ENCODE peak calls at places on chromosomes 16 and 17, in eight cellular contexts. Z is A549; F is Ammon's horn; W is RPMI8226; N is IMR-90; V is CD4-positive, alpha-beta T cell; I is head of caudate nucleus; P is HT1080. A is an unnamed sample.

GRCh38 chr17:58326609-58327341 is 1.8 kb downstream of the TSPOAP1 start:
- DNase-seq in Z (no peak), F (no peak), W (no peak), N (no peak), V (no peak), I (no peak), P (no peak), A (no peak)

GRCh38 chr17:41500131-41500911 is 5.1 kb downstream of the KRT13 start:
- DNase-seq in Z (peak), F (no peak), W (no peak), N (peak), V (no peak), I (no peak), P (peak), A (peak)

GRCh38 chr17:64183815-64184397 is 54.0 kb upstream of the ERN1 start:
- DNase-seq in Z (no peak), F (no peak), W (no peak), N (peak), V (no peak), I (no peak), P (peak), A (peak)

GRCh38 chr17:82257473-82257872 is 16.0 kb downstream of the CSNK1D start:
- DNase-seq in Z (peak), F (peak), W (no peak), N (no peak), V (peak), I (peak), P (no peak), A (no peak)

GRCh38 chr16:81797443-81797842 is 18.4 kb downstream of the PLCG2 start:
- DNase-seq in Z (no peak), F (peak), W (peak), N (no peak), V (no peak), I (no peak), P (no peak), A (no peak)

GRCh38 chr16:17070882-17071592 is 399.7 kb downstream of the XYLT1 start:
- DNase-seq in Z (peak), F (peak), W (peak), N (no peak), V (peak), I (peak), P (no peak), A (no peak)

GRCh38 chr17:70913086-70913485 is 743.8 kb downstream of the KCNJ2 start:
- DNase-seq in Z (no peak), F (no peak), W (no peak), N (peak), V (no peak), I (no peak), P (no peak), A (no peak)

GRCh38 chr17:17890773-17891759 is 54.3 kb upstream of the SREBF1 start:
- DNase-seq in Z (peak), F (peak), W (peak), N (peak), V (peak), I (peak), P (peak), A (peak)

GRCh38 chr16:4890026-4890425 is 42.7 kb downstream of the UBN1 start:
- DNase-seq in Z (no peak), F (no peak), W (no peak), N (no peak), V (no peak), I (no peak), P (no peak), A (no peak)

GRCh38 chr17:29726721-29727252 is 104.1 kb upstream of the CORO6 start:
- DNase-seq in Z (peak), F (no peak), W (no peak), N (peak), V (no peak), I (no peak), P (peak), A (peak)

GRCh38 chr16:31807086-31807485 is 66.5 kb upstream of the ZNF267 start:
- DNase-seq in Z (no peak), F (no peak), W (no peak), N (no peak), V (no peak), I (no peak), P (no peak), A (no peak)

GRCh38 chr16:83699817-83700216 is 108.0 kb upstream of the HSBP1 start:
- DNase-seq in Z (no peak), F (no peak), W (no peak), N (no peak), V (no peak), I (no peak), P (no peak), A (no peak)

GRCh38 chr17:78831688-78832540 is 8.7 kb downstream of the USP36 start:
- DNase-seq in Z (no peak), F (no peak), W (no peak), N (no peak), V (no peak), I (no peak), P (no peak), A (no peak)

GRCh38 chr16:77674888-77675287 is 47.4 kb upstream of the NUDT7 start:
- DNase-seq in Z (no peak), F (no peak), W (no peak), N (peak), V (no peak), I (no peak), P (no peak), A (no peak)

GRCh38 chr17:62937636-62938035 is 28.4 kb upstream of the TANC2 start:
- DNase-seq in Z (no peak), F (no peak), W (no peak), N (no peak), V (no peak), I (no peak), P (no peak), A (no peak)

GRCh38 chr16:69859105-69859969 is 91.8 kb upstream of the CLEC18A start:
- DNase-seq in Z (peak), F (peak), W (peak), N (no peak), V (no peak), I (peak), P (peak), A (peak)

GRCh38 chr16:54651851-54652770 is 278.6 kb upstream of the IRX5 start:
- DNase-seq in Z (no peak), F (no peak), W (no peak), N (no peak), V (no peak), I (no peak), P (peak), A (no peak)

GRCh38 chr16:477287-477686 is 50.2 kb upstream of the CAPN15 start:
- DNase-seq in Z (no peak), F (no peak), W (no peak), N (no peak), V (no peak), I (no peak), P (no peak), A (no peak)

GRCh38 chr16:71540-72341 is 690 bp downstream of the RHBDF1 start:
- DNase-seq in Z (peak), F (no peak), W (no peak), N (peak), V (no peak), I (peak), P (peak), A (peak)

GRCh38 chr16:72960101-72960500 is 87.8 kb downstream of the ZFHX3 start:
- DNase-seq in Z (no peak), F (no peak), W (no peak), N (no peak), V (no peak), I (no peak), P (no peak), A (no peak)

GRCh38 chr17:1736348-1737281 is 6.1 kb upstream of the SERPINF2 start:
- DNase-seq in Z (peak), F (peak), W (peak), N (peak), V (no peak), I (peak), P (peak), A (no peak)

GRCh38 chr16:89586218-89586617 is 10.7 kb downstream of the CPNE7 start:
- DNase-seq in Z (no peak), F (no peak), W (no peak), N (no peak), V (no peak), I (no peak), P (no peak), A (no peak)

GRCh38 chr16:29926675-29927522 is 873 bp upstream of the KCTD13 start:
- DNase-seq in Z (peak), F (peak), W (no peak), N (peak), V (no peak), I (peak), P (no peak), A (peak)

GRCh38 chr16:10501016-10501607 is 79.3 kb downstream of the EMP2 start:
- DNase-seq in Z (no peak), F (no peak), W (peak), N (no peak), V (no peak), I (no peak), P (no peak), A (no peak)

GRCh38 chr17:57011482-57012015 is 33.6 kb downstream of the SCPEP1 start:
- DNase-seq in Z (no peak), F (no peak), W (peak), N (no peak), V (no peak), I (no peak), P (no peak), A (no peak)

GRCh38 chr16:56327071-56327928 is 98.0 kb downstream of the AMFR start:
- DNase-seq in Z (no peak), F (no peak), W (no peak), N (no peak), V (no peak), I (no peak), P (no peak), A (no peak)

GRCh38 chr16:23466162-23466885 is 13.3 kb upstream of the COG7 start:
- DNase-seq in Z (peak), F (no peak), W (no peak), N (peak), V (no peak), I (no peak), P (peak), A (peak)

GRCh38 chr17:81348097-81349055 is 46.9 kb upstream of the BAHCC1 start:
- DNase-seq in Z (no peak), F (no peak), W (peak), N (no peak), V (no peak), I (no peak), P (no peak), A (no peak)

GRCh38 chr17:7047566-7047965 is 3.7 kb upstream of the SLC16A11 start:
- DNase-seq in Z (no peak), F (no peak), W (no peak), N (no peak), V (no peak), I (no peak), P (no peak), A (peak)

GRCh38 chr16:68040506-68041288 is 17.6 kb downstream of the DUS2 start:
- DNase-seq in Z (peak), F (peak), W (peak), N (peak), V (peak), I (peak), P (peak), A (peak)

GRCh38 chr16:61792194-61792904 is 243.9 kb downstream of the CDH8 start:
- DNase-seq in Z (peak), F (no peak), W (no peak), N (no peak), V (no peak), I (no peak), P (peak), A (peak)

A was measured in PC-3.